ENCODE peak calls at places on chromosomes 3 and 15, in seven cellular contexts. P is transverse colon, H is Peyer's patch, K is heart left ventricle, A is uterus, B is GM23338, E is adrenal gland. W is an unnamed sample.

GRCh38 chr15:98842192-98842972 is 165.2 kb downstream of the PGPEP1L start:
- DNase-seq in P (no peak), H (no peak), K (no peak), A (no peak), B (no peak), E (no peak), W (no peak)

GRCh38 chr3:151109401-151109800 is 23.9 kb downstream of the MED12L start:
- DNase-seq in P (no peak), H (no peak), K (no peak), A (no peak), B (no peak), E (no peak), W (no peak)

GRCh38 chr3:120524171-120524923 is 71.8 kb upstream of the NDUFB4 start:
- DNase-seq in P (no peak), H (no peak), K (no peak), A (no peak), B (no peak), E (no peak), W (no peak)

GRCh38 chr3:8503461-8503860 is 1.8 kb downstream of the LMCD1 start:
- DNase-seq in P (no peak), H (no peak), K (no peak), A (no peak), B (no peak), E (no peak), W (no peak)

GRCh38 chr15:39140060-39140604 is 440.7 kb upstream of the THBS1 start:
- DNase-seq in P (no peak), H (no peak), K (no peak), A (no peak), B (peak; percentile 12), E (no peak), W (no peak)

GRCh38 chr3:2098398-2099027 is at the start of gene CNTN4:
- DNase-seq in P (peak; percentile 84), H (peak; percentile 86), K (peak; percentile 56), A (peak; percentile 73), B (peak; percentile 82), E (no peak), W (no peak)

GRCh38 chr3:142987080-142987700 is 14.2 kb upstream of the U2SURP start:
- DNase-seq in P (no peak), H (no peak), K (no peak), A (no peak), B (peak; percentile 58), E (no peak), W (no peak)

GRCh38 chr3:50263443-50264388 is 5.2 kb upstream of the SEMA3B start:
- DNase-seq in P (no peak), H (no peak), K (no peak), A (no peak), B (no peak), E (peak; percentile 84), W (no peak)

GRCh38 chr3:66400381-66401156 is 100.3 kb downstream of the LRIG1 start:
- DNase-seq in P (no peak), H (peak; percentile 31), K (no peak), A (peak; percentile 12), B (no peak), E (no peak), W (no peak)

GRCh38 chr3:123586966-123587365 is 2.1 kb upstream of the HACD2 start:
- DNase-seq in P (no peak), H (no peak), K (no peak), A (no peak), B (peak; percentile 8), E (no peak), W (no peak)

GRCh38 chr3:120350431-120350941 is 1.3 kb upstream of the LRRC58 start:
- DNase-seq in P (peak; percentile 12), H (no peak), K (no peak), A (peak; percentile 20), B (peak; percentile 10), E (peak; percentile 68), W (no peak)

DNA sequence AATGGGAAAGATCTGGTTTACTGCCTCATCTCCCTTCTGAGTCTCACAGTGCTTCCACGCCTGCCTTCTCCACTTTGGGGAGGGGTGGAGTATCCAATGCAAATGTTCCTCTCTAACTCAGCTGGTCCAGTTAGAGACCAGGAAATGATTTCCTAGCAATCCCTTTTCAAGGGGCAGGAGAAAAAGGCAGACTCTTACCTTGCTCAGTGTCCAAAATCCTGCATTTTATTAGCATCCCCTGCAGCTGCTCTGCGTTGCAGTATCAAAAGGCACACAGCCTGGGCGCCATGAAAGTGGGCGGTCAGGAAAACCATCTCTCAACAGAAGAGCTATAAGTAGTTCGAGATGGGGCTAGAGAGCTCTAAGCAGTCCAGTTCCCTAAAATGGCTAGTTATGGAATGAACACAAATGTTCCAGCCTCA is 451.6 kb downstream of the FOXP1 start:
- DNase-seq in P (no peak), H (no peak), K (no peak), A (no peak), B (no peak), E (no peak), W (no peak)
- H3K4me3 ChIP-seq in P (no peak overlapping the region), H (no peak overlapping the region), K (peak overlapping the region; percentile 55), A (no peak overlapping the region), B (no peak overlapping the region), E (no peak overlapping the region), W (peak overlapping the region; percentile 99)

DNA sequence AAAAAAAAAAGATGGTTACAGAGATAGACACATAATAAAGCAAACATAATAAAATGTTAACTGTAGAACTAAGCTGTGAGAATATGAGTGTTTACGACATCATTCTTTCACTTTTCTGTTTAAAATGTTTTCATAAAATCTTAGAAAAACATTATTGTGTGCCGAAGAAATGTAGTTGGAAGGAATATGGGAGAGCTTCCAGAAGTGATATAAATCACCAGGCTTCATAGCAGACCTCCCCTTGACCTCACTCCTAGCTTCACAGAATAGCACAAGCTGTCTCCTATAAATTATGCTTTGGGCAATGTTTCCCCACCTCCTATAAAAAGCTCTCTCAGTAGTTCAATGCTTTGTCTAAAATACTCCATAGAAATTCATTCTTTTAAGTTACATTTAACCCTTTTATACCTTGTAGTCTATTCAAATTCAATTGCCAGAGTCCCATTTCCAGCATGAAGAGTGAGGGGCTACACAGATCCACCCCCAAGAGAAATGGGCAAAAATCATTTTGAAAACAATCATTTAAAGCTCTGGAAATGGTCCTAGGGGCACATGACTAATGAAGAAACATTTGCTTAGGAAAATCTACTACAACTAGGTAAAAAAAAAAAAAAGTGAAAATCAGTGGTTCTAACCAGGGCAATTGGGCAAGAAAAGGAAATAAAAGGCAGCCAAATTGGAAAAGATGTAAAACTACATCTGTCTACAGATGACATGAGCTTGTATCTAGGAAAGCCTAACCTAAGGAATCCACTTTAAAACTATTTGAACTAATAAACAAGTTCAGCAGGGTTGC is 9.6 kb downstream of the IMPG2 start:
- DNase-seq in P (no peak), H (no peak), K (no peak), A (peak; percentile 57), B (no peak), E (peak; percentile 62), W (no peak)
- H3K36me3 ChIP-seq in P (no peaks in the 10 kb centered on the region), H (no peaks in the 10 kb centered on the region), K (no peaks in the 10 kb centered on the region), A (no peaks in the 10 kb centered on the region), B (no peaks in the 10 kb centered on the region), E (no peaks in the 10 kb centered on the region), W (no peaks in the 10 kb centered on the region)

GRCh38 chr3:18222686-18223085 is 202.5 kb downstream of the SATB1 start:
- DNase-seq in P (no peak), H (no peak), K (no peak), A (no peak), B (no peak), E (no peak), W (no peak)

GRCh38 chr3:18224406-18224805 is 200.7 kb downstream of the SATB1 start:
- DNase-seq in P (no peak), H (no peak), K (no peak), A (no peak), B (no peak), E (no peak), W (no peak)

GRCh38 chr3:18223591-18224338 is 201.4 kb downstream of the SATB1 start:
- DNase-seq in P (peak; percentile 7), H (no peak), K (no peak), A (no peak), B (no peak), E (no peak), W (no peak)

GRCh38 chr3:18228060-18228459 is 197.1 kb downstream of the SATB1 start:
- DNase-seq in P (no peak), H (no peak), K (no peak), A (no peak), B (no peak), E (no peak), W (no peak)

GRCh38 chr3:18225709-18226108 is 199.4 kb downstream of the SATB1 start:
- DNase-seq in P (no peak), H (no peak), K (no peak), A (no peak), B (no peak), E (no peak), W (no peak)
- H3K4me1 ChIP-seq in P (no peaks in the 10 kb centered on the region), H (no peaks in the 10 kb centered on the region), K (no peaks in the 10 kb centered on the region), A (no peaks in the 10 kb centered on the region), B (peaks cover 11% of the 10 kb centered on the region), E (no peaks in the 10 kb centered on the region), W (no peaks in the 10 kb centered on the region)

GRCh38 chr3:129429080-129429451 is 630 bp upstream of the EFCAB12 start:
- DNase-seq in P (no peak), H (no peak), K (no peak), A (no peak), B (no peak), E (no peak), W (no peak)
- H3K4me3 ChIP-seq in P (no peak overlapping the region), H (no peak overlapping the region), K (peak overlapping the region; percentile 51), A (no peak overlapping the region), B (peak overlapping the region; percentile 20), E (no peak overlapping the region), W (peak overlapping the region; percentile 20)

DNA sequence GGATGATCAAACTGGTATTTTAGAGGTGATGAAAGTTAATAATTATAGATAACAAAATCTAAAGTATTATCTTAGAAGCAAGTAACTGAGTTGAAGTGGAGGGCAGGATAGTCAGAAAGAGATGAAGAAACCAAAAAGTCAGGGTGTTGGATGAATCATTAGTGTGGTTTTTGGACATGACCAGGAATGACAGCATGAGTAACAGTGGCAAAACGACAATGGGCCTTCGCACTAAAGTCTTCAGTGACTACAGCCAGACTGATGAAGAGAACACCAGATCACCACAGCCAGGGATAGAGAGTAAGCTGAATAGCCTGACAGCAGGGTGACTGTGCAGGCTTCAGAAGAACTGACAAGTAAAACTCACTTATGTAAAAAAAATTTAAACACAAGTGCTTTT is 96.0 kb upstream of the MELTF start:
- DNase-seq in P (no peak), H (no peak), K (no peak), A (no peak), B (no peak), E (no peak), W (no peak)
- H3K36me3 ChIP-seq in P (peaks cover 32% of the 10 kb centered on the region), H (no peaks in the 10 kb centered on the region), K (peaks cover 47% of the 10 kb centered on the region), A (no peaks in the 10 kb centered on the region), B (no peaks in the 10 kb centered on the region), E (no peaks in the 10 kb centered on the region), W (peaks cover 23% of the 10 kb centered on the region)

GRCh38 chr3:27610800-27611199 is 111.3 kb downstream of the EOMES start:
- DNase-seq in P (no peak), H (no peak), K (no peak), A (no peak), B (no peak), E (no peak), W (no peak)

GRCh38 chr3:27607370-27607769 is 114.8 kb downstream of the EOMES start:
- DNase-seq in P (no peak), H (no peak), K (no peak), A (no peak), B (peak; percentile 40), E (no peak), W (no peak)

DNA sequence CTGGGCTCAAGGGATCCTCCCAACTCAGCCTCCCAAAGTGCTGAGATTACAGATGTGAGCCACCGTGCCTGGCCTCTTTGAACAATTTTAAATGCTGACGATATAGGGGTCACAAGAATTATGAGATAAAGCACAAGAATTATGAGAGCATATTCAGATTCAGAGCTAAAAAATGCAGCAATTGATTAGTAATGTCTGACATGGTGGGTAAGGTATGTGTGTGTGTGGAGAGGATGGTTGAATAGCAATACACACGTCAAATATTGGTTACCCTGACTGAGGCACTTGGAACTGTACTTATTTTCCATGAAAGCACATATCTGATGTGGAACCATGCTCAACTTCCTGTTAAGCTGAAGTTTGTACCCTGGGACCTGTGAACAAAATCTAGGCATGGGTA is 115.6 kb downstream of the EOMES start:
- DNase-seq in P (no peak), H (no peak), K (no peak), A (no peak), B (no peak), E (no peak), W (no peak)
- H3K4me1 ChIP-seq in P (no peaks in the 10 kb centered on the region), H (no peaks in the 10 kb centered on the region), K (peaks cover 6% of the 10 kb centered on the region), A (no peaks in the 10 kb centered on the region), B (no peaks in the 10 kb centered on the region), E (no peaks in the 10 kb centered on the region), W (no peaks in the 10 kb centered on the region)

W was measured in CD4-positive, CD25-positive, alpha-beta regulatory T cell.